ENCODE peak calls at places on chromosomes 2 and 18, in four cellular contexts. K is T-cell; V is breast epithelium; Y is stimulated activated CD4-positive, alpha-beta T cell treated with anti-CD3 and anti-CD28 coated beads, Interleukin-15, amount 100 ng/mL, for 1 hour. N is an unnamed sample.

GRCh38 chr2:33033524-33034150 is 86.9 kb downstream of the LTBP1 start:
- DNase-seq in K (no peak), V (no peak), Y (no peak), N (no peak)

GRCh38 chr2:224646242-224646846 is 61.2 kb upstream of the CUL3 start:
- DNase-seq in K (no peak), V (no peak), Y (no peak), N (no peak)

GRCh38 chr2:205424326-205424725 is 258.0 kb upstream of the NRP2 start:
- DNase-seq in K (no peak), V (no peak), Y (no peak), N (no peak)

GRCh38 chr2:121505005-121505404 is 25.7 kb upstream of the RNU4ATAC start:
- DNase-seq in K (no peak), V (no peak), Y (no peak), N (no peak)

GRCh38 chr18:24231773-24232735 is 93.2 kb downstream of the CABYR start:
- DNase-seq in K (no peak), V (no peak), Y (no peak), N (no peak)

GRCh38 chr2:215835641-215836040 is 177.7 kb downstream of the MREG start:
- DNase-seq in K (no peak), V (no peak), Y (no peak), N (no peak)

GRCh38 chr2:177187631-177188312 is 24.8 kb upstream of the HNRNPA3 start:
- DNase-seq in K (no peak), V (no peak), Y (no peak), N (no peak)

GRCh38 chr2:15182275-15182674 is 378.9 kb downstream of the NBAS start:
- DNase-seq in K (no peak), V (no peak), Y (no peak), N (no peak)

GRCh38 chr2:100529900-100530299 is 32.9 kb upstream of the PDCL3 start:
- DNase-seq in K (no peak), V (no peak), Y (no peak), N (no peak)

GRCh38 chr2:191244350-191244749 is 854 bp upstream of the MYO1B start:
- DNase-seq in K (no peak), V (no peak), Y (no peak), N (no peak)

GRCh38 chr2:62375051-62375450 is 130.9 kb downstream of the TMEM17 start:
- DNase-seq in K (no peak), V (no peak), Y (no peak), N (no peak)

GRCh38 chr18:43830905-43831304 is 553.6 kb upstream of the SYT4 start:
- DNase-seq in K (no peak), V (no peak), Y (no peak), N (no peak)

GRCh38 chr18:69658137-69658536 is 257.4 kb downstream of the DOK6 start:
- DNase-seq in K (no peak), V (no peak), Y (no peak), N (no peak)

GRCh38 chr18:615773-616172 is 19.0 kb downstream of the CLUL1 start:
- DNase-seq in K (no peak), V (no peak), Y (no peak), N (no peak)

GRCh38 chr18:12313530-12314245 is 5.6 kb downstream of the TUBB6 start:
- DNase-seq in K (no peak), V (no peak), Y (no peak), N (no peak)